ENCODE peak calls at places on chromosomes 16 and 17, in ten cellular contexts. Y, V, R, X, H, P, N, Z, K and E are unnamed samples.
A peak's percentile ranks its signal among the peaks of the same experiment; 100 is the strongest.

GRCh38 chr17:42333053-42333452 is 44.8 kb downstream of the STAT5A start:
- DNase-seq in H (no peak), R (no peak), K (no peak), P (no peak), X (no peak), Y (no peak), Z (no peak), V (no peak), N (no peak), E (no peak)

GRCh38 chr16:81469710-81470481 is 25.3 kb downstream of the CMIP start:
- DNase-seq in Z (no peak), H (peak; percentile 42), V (no peak), P (no peak), R (peak; percentile 92), Y (peak; percentile 44), N (no peak), K (no peak), X (no peak), E (no peak)

GRCh38 chr17:80880650-80880989 is 111.0 kb upstream of the CHMP6 start:
- DNase-seq in P (no peak), K (no peak), Y (no peak), Z (no peak), R (peak; percentile 22), X (no peak), V (no peak), N (no peak), H (no peak), E (no peak)

GRCh38 chr16:81181013-81181720 is 57.3 kb upstream of the BCO1 start:
- DNase-seq in R (no peak), Z (peak; percentile 89), P (no peak), V (peak; percentile 98), X (peak; percentile 93), H (no peak), N (peak; percentile 63), K (peak; percentile 81), Y (peak; percentile 56), E (peak; percentile 58)

GRCh38 chr17:27245230-27245696 is 48.7 kb upstream of the WSB1 start:
- DNase-seq in X (peak; percentile 69), Y (peak; percentile 74), P (peak; percentile 84), H (peak; percentile 87), Z (peak; percentile 64), N (peak; percentile 85), V (peak; percentile 80), K (peak; percentile 73), R (peak; percentile 94), E (peak; percentile 56)

GRCh38 chr16:22329199-22329695 is 32.0 kb downstream of the POLR3E start:
- DNase-seq in N (no peak), K (no peak), Y (no peak), P (no peak), Z (no peak), H (no peak), V (no peak), R (no peak), X (no peak), E (no peak)

GRCh38 chr16:4116328-4117249 is at the start of gene ADCY9:
- DNase-seq in Y (peak; percentile 80), V (peak; percentile 50), H (peak; percentile 97), P (peak; percentile 100), Z (peak; percentile 61), N (peak; percentile 82), R (peak; percentile 94), X (peak; percentile 16), K (peak; percentile 85), E (peak; percentile 75)

GRCh38 chr17:39080416-39081179 is 70.8 kb downstream of the PLXDC1 start:
- DNase-seq in P (no peak), V (no peak), R (no peak), H (no peak), Y (no peak), K (no peak), X (no peak), Z (no peak), N (peak; percentile 18), E (no peak)

GRCh38 chr16:3641801-3642396 is 12.6 kb upstream of the DNASE1 start:
- DNase-seq in P (peak; percentile 46), N (no peak), X (no peak), Z (no peak), R (peak; percentile 28), H (no peak), K (peak; percentile 34), Y (peak; percentile 14), V (no peak), E (no peak)

GRCh38 chr17:77127735-77128361 is 12.9 kb upstream of the SEC14L1 start:
- DNase-seq in Y (peak; percentile 89), Z (peak; percentile 65), V (no peak), P (no peak), K (no peak), X (no peak), N (peak; percentile 76), H (peak; percentile 84), R (peak; percentile 88), E (peak; percentile 22)

GRCh38 chr16:30335598-30336474 is 19.3 kb downstream of the CD2BP2 start:
- DNase-seq in N (peak; percentile 37), K (no peak), Y (no peak), H (no peak), X (no peak), R (peak; percentile 75), V (peak; percentile 96), P (no peak), Z (no peak), E (no peak)

GRCh38 chr16:51268237-51268636 is 117.2 kb upstream of the SALL1 start:
- DNase-seq in P (no peak), K (no peak), N (no peak), V (no peak), Z (no peak), H (no peak), X (no peak), R (no peak), Y (no peak), E (no peak)

GRCh38 chr16:1990336-1991134 is 765 bp downstream of the SYNGR3 start:
- DNase-seq in V (peak; percentile 34), N (peak; percentile 77), R (peak; percentile 90), K (peak; percentile 90), H (peak; percentile 90), P (peak; percentile 82), Y (peak; percentile 60), X (no peak), Z (no peak), E (no peak)

DNA sequence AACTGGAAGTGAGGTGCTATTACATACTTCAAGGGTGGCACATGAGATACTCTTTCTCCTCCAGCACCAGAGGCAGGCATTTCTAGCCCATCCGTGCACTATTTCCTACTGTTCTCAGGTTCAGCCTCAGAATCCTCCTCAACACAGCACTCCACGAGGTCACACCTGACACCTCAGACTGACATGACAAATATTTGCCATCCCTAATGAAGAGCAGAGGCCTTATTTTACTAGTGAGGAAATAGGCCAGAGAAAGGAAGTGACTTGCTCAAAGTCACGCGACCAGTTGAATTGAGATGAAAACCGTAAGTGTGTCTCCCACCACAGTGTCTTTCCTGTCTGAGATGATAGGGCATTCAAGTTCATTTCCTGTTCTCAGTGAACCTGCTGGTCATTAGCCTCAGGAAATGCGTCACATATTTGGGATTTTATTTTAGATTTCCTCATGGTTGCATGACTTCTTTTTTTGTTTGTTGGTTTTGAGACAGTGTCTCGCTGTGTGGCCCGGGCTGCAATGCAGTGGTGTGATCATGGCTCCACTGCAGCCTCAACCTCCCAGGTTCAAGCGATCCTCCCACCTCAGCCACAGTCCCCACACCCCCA is 23.5 kb downstream of the SEZ6 start:
- DNase-seq in P (no peak), Y (no peak), V (peak; percentile 18), R (peak; percentile 81), Z (no peak), K (no peak), N (peak; percentile 16), X (no peak), H (no peak), E (peak; percentile 19)
- TF ChIP-seq POLR2AphosphoS5 in P (no peak), Y (peak; percentile 42), V (no peak), R (peak; percentile 86), Z (no peak), K (no peak), N (no peak), X (no peak), H (peak; percentile 69), E (peak; percentile 58)

DNA sequence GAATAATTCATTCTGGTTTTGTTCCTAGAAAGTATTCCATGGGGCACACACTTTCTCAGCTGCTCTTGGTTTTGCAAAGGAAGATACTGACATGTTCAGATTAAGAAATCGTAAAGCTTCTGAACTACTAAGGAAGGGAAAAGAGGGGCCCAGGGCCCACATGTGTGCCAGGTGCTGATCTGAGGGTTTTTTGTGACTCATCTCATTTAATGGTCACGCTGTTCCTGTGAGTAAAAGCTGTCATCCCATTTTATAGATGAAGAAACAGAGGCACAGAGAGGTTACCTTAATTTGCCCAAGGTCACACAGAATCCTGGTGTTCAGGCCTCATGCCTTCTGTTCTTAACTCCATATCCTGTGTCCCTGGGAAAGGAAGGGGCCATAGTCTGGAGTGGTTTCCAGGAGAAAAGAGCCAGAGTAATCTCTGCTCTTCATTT is 113.2 kb downstream of the MSI2 start:
- DNase-seq in R (no peak), V (peak; percentile 15), X (no peak), H (no peak), P (no peak), N (no peak), Z (no peak), Y (no peak), K (no peak), E (no peak)
- H3K27ac ChIP-seq in R (no peak overlapping the region), V (peak overlapping the region; percentile 85), X (no peak overlapping the region), H (no peak overlapping the region), P (peak overlapping the region; percentile 88), N (no peak overlapping the region), Z (no peak overlapping the region), Y (no peak overlapping the region), K (no peak overlapping the region), E (peak overlapping the region; percentile 10)

DNA sequence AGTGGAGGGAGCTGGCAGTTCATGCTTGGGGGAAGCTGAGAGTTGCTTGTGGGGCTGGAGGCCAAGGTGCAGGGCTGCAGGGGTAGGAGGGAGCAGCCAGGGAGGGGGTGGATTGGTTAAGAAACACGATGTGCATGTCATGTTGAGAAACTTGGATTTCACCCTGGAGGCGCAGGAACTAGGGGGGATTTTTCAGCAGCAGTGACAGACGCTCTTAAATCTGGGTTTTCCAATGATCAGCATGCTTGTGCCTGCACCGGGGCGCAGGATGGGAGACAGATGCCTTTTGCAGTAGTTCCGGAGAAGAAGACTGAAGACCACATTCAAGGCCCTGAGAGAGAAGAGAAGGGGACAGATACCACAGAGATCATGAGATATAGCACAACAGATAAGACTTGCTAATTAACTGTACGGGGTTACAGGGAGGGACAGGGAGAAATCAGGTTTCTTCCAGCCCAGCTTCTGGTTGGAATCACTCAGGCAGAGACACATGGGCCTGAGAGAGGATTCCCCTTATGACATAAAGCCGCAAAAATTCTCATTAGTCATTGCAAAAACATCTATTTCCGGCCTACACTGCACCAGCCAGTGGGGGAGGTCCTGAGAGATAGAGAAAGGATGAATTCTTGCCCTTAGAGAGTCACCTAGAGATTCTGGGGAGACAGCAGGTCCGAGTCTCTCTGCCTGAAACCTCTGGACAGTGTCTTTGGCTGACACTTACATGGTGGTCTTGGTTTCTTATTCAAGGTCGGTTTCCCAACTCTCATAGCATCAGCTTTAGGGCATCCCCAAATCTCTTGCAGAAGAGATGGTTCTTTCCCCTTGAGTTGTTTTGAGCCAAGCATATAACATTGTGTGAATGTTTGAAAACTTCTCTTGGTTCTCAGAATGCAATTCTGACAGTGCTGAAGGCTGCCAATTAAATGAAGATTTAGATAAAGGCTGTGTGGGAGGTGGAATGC is 27.1 kb downstream of the CDH13 start:
- DNase-seq in Y (no peak), P (no peak), Z (no peak), V (peak; percentile 19), N (no peak), R (no peak), K (no peak), H (no peak), X (peak; percentile 37), E (no peak)
- TF ChIP-seq POLR2AphosphoS5 in Y (no peak), P (peak; percentile 71), Z (no peak), V (no peak), N (no peak), R (peak; percentile 20), K (no peak), H (no peak), X (no peak), E (no peak)

GRCh38 chr16:73032548-73033270 is 15.2 kb downstream of the ZFHX3 start:
- DNase-seq in K (peak; percentile 74), X (no peak), Y (no peak), P (no peak), V (no peak), Z (no peak), N (no peak), H (no peak), R (no peak), E (no peak)
- H3K27ac ChIP-seq in K (no peak overlapping the region), X (no peak overlapping the region), Y (no peak overlapping the region), P (no peak overlapping the region), V (peak overlapping the region; percentile 31), Z (no peak overlapping the region), N (peak overlapping the region; percentile 32), H (peak overlapping the region; percentile 44), R (no peak overlapping the region), E (peak overlapping the region; percentile 53)